ENCODE peak calls at places on chromosomes 4 and X, in nine cellular contexts. One of them, this sample, is unnamed.
A peak's percentile ranks its signal among the peaks of the same experiment; 100 is the strongest.

GRCh38 chr4:139599594-139600374 is 43.8 kb upstream of the SETD7 start:
- DNase-seq in activated CD4-positive, CD25-positive, alpha-beta regulatory T cell: no peak
- DNase-seq in hypothalamus: no peak
- DNase-seq in NAMALWA: no peak
- DNase-seq in ACHN: peak; percentile 33
- DNase-seq in left ventricle myocardium inferior: no peak
- DNase-seq in AG09309: no peak
- DNase-seq in left colon: no peak
- DNase-seq in germinal center: no peak
- DNase-seq in this sample: no peak

GRCh38 chr4:7811536-7812190 is 128.0 kb downstream of the AFAP1 start:
- DNase-seq in germinal center: no peak
- DNase-seq in left colon: peak; percentile 75
- DNase-seq in left ventricle myocardium inferior: peak; percentile 75
- DNase-seq in AG09309: no peak
- DNase-seq in activated CD4-positive, CD25-positive, alpha-beta regulatory T cell: no peak
- DNase-seq in ACHN: no peak
- DNase-seq in hypothalamus: no peak
- DNase-seq in NAMALWA: no peak
- DNase-seq in this sample: no peak

GRCh38 chr4:17094811-17095210 is 196.4 kb upstream of the LDB2 start:
- DNase-seq in hypothalamus: no peak
- DNase-seq in NAMALWA: no peak
- DNase-seq in activated CD4-positive, CD25-positive, alpha-beta regulatory T cell: no peak
- DNase-seq in AG09309: no peak
- DNase-seq in ACHN: no peak
- DNase-seq in left colon: no peak
- DNase-seq in left ventricle myocardium inferior: no peak
- DNase-seq in germinal center: no peak
- DNase-seq in this sample: no peak

GRCh38 chrX:141468940-141469339 is 115.6 kb downstream of the SPANXA1 start:
- DNase-seq in germinal center: no peak
- DNase-seq in left ventricle myocardium inferior: no peak
- DNase-seq in left colon: no peak
- DNase-seq in hypothalamus: no peak
- DNase-seq in NAMALWA: no peak
- DNase-seq in ACHN: peak; percentile 10
- DNase-seq in AG09309: peak; percentile 17
- DNase-seq in activated CD4-positive, CD25-positive, alpha-beta regulatory T cell: no peak
- DNase-seq in this sample: no peak

GRCh38 chr4:138736362-138736761 is 279.2 kb upstream of the NOCT start:
- DNase-seq in left colon: no peak
- DNase-seq in AG09309: no peak
- DNase-seq in activated CD4-positive, CD25-positive, alpha-beta regulatory T cell: no peak
- DNase-seq in NAMALWA: no peak
- DNase-seq in hypothalamus: no peak
- DNase-seq in germinal center: no peak
- DNase-seq in ACHN: peak; percentile 2
- DNase-seq in left ventricle myocardium inferior: no peak
- DNase-seq in this sample: no peak

GRCh38 chr4:19945979-19946380 is 305.7 kb upstream of the SLIT2 start:
- DNase-seq in AG09309: peak; percentile 97
- DNase-seq in left ventricle myocardium inferior: no peak
- DNase-seq in hypothalamus: no peak
- DNase-seq in activated CD4-positive, CD25-positive, alpha-beta regulatory T cell: no peak
- DNase-seq in NAMALWA: no peak
- DNase-seq in left colon: no peak
- DNase-seq in germinal center: no peak
- DNase-seq in ACHN: peak; percentile 72
- DNase-seq in this sample: no peak

GRCh38 chrX:131565909-131566308 is 22.0 kb downstream of the OR13H1 start:
- DNase-seq in NAMALWA: no peak
- DNase-seq in AG09309: no peak
- DNase-seq in ACHN: no peak
- DNase-seq in germinal center: no peak
- DNase-seq in left colon: no peak
- DNase-seq in activated CD4-positive, CD25-positive, alpha-beta regulatory T cell: no peak
- DNase-seq in hypothalamus: no peak
- DNase-seq in left ventricle myocardium inferior: no peak
- DNase-seq in this sample: no peak

GRCh38 chr4:102553982-102554381 is 52.8 kb downstream of the NFKB1 start:
- DNase-seq in left colon: no peak
- DNase-seq in ACHN: peak; percentile 17
- DNase-seq in left ventricle myocardium inferior: no peak
- DNase-seq in hypothalamus: no peak
- DNase-seq in AG09309: no peak
- DNase-seq in NAMALWA: no peak
- DNase-seq in activated CD4-positive, CD25-positive, alpha-beta regulatory T cell: no peak
- DNase-seq in germinal center: no peak
- DNase-seq in this sample: no peak

GRCh38 chr4:76680934-76681333 is 217.0 kb downstream of the SOWAHB start:
- DNase-seq in left ventricle myocardium inferior: no peak
- DNase-seq in hypothalamus: no peak
- DNase-seq in activated CD4-positive, CD25-positive, alpha-beta regulatory T cell: no peak
- DNase-seq in germinal center: no peak
- DNase-seq in NAMALWA: peak; percentile 37
- DNase-seq in left colon: no peak
- DNase-seq in AG09309: no peak
- DNase-seq in ACHN: no peak
- DNase-seq in this sample: no peak

GRCh38 chrX:32894679-32895078 is 316.7 kb downstream of the DMD start:
- DNase-seq in hypothalamus: no peak
- DNase-seq in AG09309: no peak
- DNase-seq in left ventricle myocardium inferior: no peak
- DNase-seq in NAMALWA: no peak
- DNase-seq in left colon: no peak
- DNase-seq in germinal center: no peak
- DNase-seq in ACHN: no peak
- DNase-seq in activated CD4-positive, CD25-positive, alpha-beta regulatory T cell: no peak
- DNase-seq in this sample: no peak

GRCh38 chrX:72100051-72100755 is 31.5 kb downstream of the RTL5 start:
- DNase-seq in activated CD4-positive, CD25-positive, alpha-beta regulatory T cell: no peak
- DNase-seq in germinal center: no peak
- DNase-seq in NAMALWA: no peak
- DNase-seq in AG09309: no peak
- DNase-seq in left colon: no peak
- DNase-seq in ACHN: no peak
- DNase-seq in hypothalamus: no peak
- DNase-seq in left ventricle myocardium inferior: no peak
- DNase-seq in this sample: no peak

GRCh38 chr4:16642897-16643296 is 255.5 kb downstream of the LDB2 start:
- DNase-seq in hypothalamus: no peak
- DNase-seq in left ventricle myocardium inferior: no peak
- DNase-seq in ACHN: peak; percentile 19
- DNase-seq in germinal center: no peak
- DNase-seq in left colon: no peak
- DNase-seq in AG09309: no peak
- DNase-seq in NAMALWA: no peak
- DNase-seq in activated CD4-positive, CD25-positive, alpha-beta regulatory T cell: no peak
- DNase-seq in this sample: no peak

GRCh38 chrX:41750720-41751119 is 26.7 kb downstream of the GPR82 start:
- DNase-seq in left ventricle myocardium inferior: no peak
- DNase-seq in activated CD4-positive, CD25-positive, alpha-beta regulatory T cell: no peak
- DNase-seq in AG09309: no peak
- DNase-seq in left colon: no peak
- DNase-seq in hypothalamus: no peak
- DNase-seq in ACHN: no peak
- DNase-seq in NAMALWA: no peak
- DNase-seq in germinal center: no peak
- DNase-seq in this sample: no peak

GRCh38 chr4:177396352-177396751 is 45.9 kb downstream of the AGA start:
- DNase-seq in hypothalamus: no peak
- DNase-seq in AG09309: no peak
- DNase-seq in ACHN: no peak
- DNase-seq in left colon: no peak
- DNase-seq in NAMALWA: no peak
- DNase-seq in activated CD4-positive, CD25-positive, alpha-beta regulatory T cell: no peak
- DNase-seq in germinal center: no peak
- DNase-seq in left ventricle myocardium inferior: no peak
- DNase-seq in this sample: no peak

GRCh38 chr4:76058888-76059426 is 15.6 kb upstream of the ART3 start:
- DNase-seq in ACHN: no peak
- DNase-seq in activated CD4-positive, CD25-positive, alpha-beta regulatory T cell: no peak
- DNase-seq in left colon: peak; percentile 52
- DNase-seq in hypothalamus: no peak
- DNase-seq in NAMALWA: no peak
- DNase-seq in AG09309: no peak
- DNase-seq in left ventricle myocardium inferior: no peak
- DNase-seq in germinal center: no peak
- DNase-seq in this sample: no peak

GRCh38 chr4:17489123-17489522 is 22.8 kb downstream of the QDPR start:
- DNase-seq in ACHN: no peak
- DNase-seq in germinal center: no peak
- DNase-seq in left ventricle myocardium inferior: no peak
- DNase-seq in AG09309: no peak
- DNase-seq in left colon: no peak
- DNase-seq in NAMALWA: no peak
- DNase-seq in hypothalamus: no peak
- DNase-seq in activated CD4-positive, CD25-positive, alpha-beta regulatory T cell: no peak
- DNase-seq in this sample: no peak